ENCODE peak calls at places on chromosomes 5 and 9, in four cellular contexts. J is neural progenitor cell, E is GM12878, H is HCT116. G is an unnamed sample.
A peak's percentile ranks its signal among the peaks of the same experiment; 100 is the strongest.

GRCh38 chr9:99823392-99824377 is 2.0 kb downstream of the NR4A3 start:
- DNase-seq in J (peak; percentile 65), E (no peak), H (no peak), G (peak; percentile 85)

GRCh38 chr5:36744041-36744677 is 132.4 kb upstream of the NIPBL start:
- DNase-seq in J (no peak), E (no peak), H (no peak), G (no peak)

GRCh38 chr9:75866273-75866871 is 24.1 kb upstream of the PCSK5 start:
- DNase-seq in J (peak; percentile 62), E (no peak), H (peak; percentile 48), G (no peak)

GRCh38 chr9:134323741-134324358 is 2.4 kb upstream of the RXRA start:
- DNase-seq in J (no peak), E (no peak), H (peak; percentile 51), G (peak; percentile 85)

GRCh38 chr5:154757647-154758406 is 2.6 kb downstream of the LARP1 start:
- DNase-seq in J (peak; percentile 22), E (no peak), H (no peak), G (no peak)

GRCh38 chr5:79349047-79349446 is 113.1 kb downstream of the JMY start:
- DNase-seq in J (no peak), E (no peak), H (no peak), G (no peak)

GRCh38 chr5:122019936-122020590 is 58.0 kb downstream of the LOX start:
- DNase-seq in J (no peak), E (no peak), H (no peak), G (no peak)

GRCh38 chr9:33197279-33197678 is 30.1 kb upstream of the B4GALT1 start:
- DNase-seq in J (no peak), E (no peak), H (no peak), G (no peak)

GRCh38 chr9:72292184-72292787 is 72.7 kb downstream of the ZFAND5 start:
- DNase-seq in J (peak; percentile 39), E (no peak), H (no peak), G (no peak)

GRCh38 chr5:54902817-54903473 is 82.4 kb downstream of the ESM1 start:
- DNase-seq in J (no peak), E (peak; percentile 78), H (no peak), G (no peak)

GRCh38 chr5:159849437-159850191 is 66.7 kb upstream of the ADRA1B start:
- DNase-seq in J (no peak), E (no peak), H (no peak), G (no peak)

GRCh38 chr9:91161465-91162275 is 200.0 kb downstream of the AUH start:
- DNase-seq in J (no peak), E (no peak), H (no peak), G (no peak)

GRCh38 chr9:10055886-10056395 is 556.9 kb downstream of the PTPRD start:
- DNase-seq in J (no peak), E (no peak), H (no peak), G (no peak)

GRCh38 chr5:102911973-102912372 is 156.9 kb downstream of the PAM start:
- DNase-seq in J (no peak), E (no peak), H (peak; percentile 61), G (no peak)

GRCh38 chr5:139443766-139444473 is 4.6 kb upstream of the DNAJC18 start:
- DNase-seq in J (no peak), E (no peak), H (no peak), G (no peak)

GRCh38 chr5:127002390-127002789 is 28.0 kb downstream of the MARCHF3 start:
- DNase-seq in J (no peak), E (no peak), H (no peak), G (no peak)

GRCh38 chr5:165630211-165630866 is 2124.9 kb downstream of the MAT2B start:
- DNase-seq in J (peak; percentile 86), E (peak; percentile 2), H (no peak), G (peak; percentile 39)

GRCh38 chr5:54563083-54563761 is 45.7 kb downstream of the SNX18 start:
- DNase-seq in J (no peak), E (no peak), H (no peak), G (no peak)

GRCh38 chr9:34377402-34377741 is 674 bp upstream of the MYORG start:
- DNase-seq in J (peak; percentile 47), E (no peak), H (no peak), G (peak; percentile 86)

GRCh38 chr9:133873006-133873780 is 118.9 kb downstream of the VAV2 start:
- DNase-seq in J (no peak), E (no peak), H (no peak), G (no peak)

GRCh38 chr5:12522116-12522515 is 617.9 kb upstream of the CTNND2 start:
- DNase-seq in J (no peak), E (no peak), H (no peak), G (no peak)

DNA sequence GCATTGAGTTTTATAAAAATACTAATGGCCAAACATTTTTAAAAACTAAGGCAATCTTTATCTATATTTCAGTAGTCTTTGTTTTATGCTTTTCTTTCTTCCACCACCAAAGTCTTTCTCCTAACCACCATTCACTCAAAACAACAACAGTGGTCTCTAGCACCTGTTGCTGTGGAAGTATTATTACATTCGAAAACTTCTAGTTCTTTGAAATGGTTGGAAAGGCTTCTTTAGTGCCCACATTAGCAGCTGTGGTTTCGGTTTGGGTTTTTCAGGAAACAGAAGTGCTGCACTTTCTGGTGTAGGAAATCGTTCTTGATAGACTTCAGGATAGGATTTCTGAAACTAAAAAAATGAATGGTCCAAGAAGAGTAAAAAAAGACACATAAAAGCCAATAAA is 102.4 kb downstream of the DEPDC1B start:
- DNase-seq in J (no peak), E (peak; percentile 60), H (no peak), G (no peak)
- H3K4me3 ChIP-seq in J (no peak overlapping the region), E (peak overlapping the region; percentile 18), H (no peak overlapping the region), G (no peak overlapping the region)

GRCh38 chr5:132435891-132436290 is 54.7 kb downstream of the IRF1 start:
- DNase-seq in J (no peak), E (no peak), H (no peak), G (no peak)
- H3K9ac ChIP-seq in J (no peak overlapping the region), E (no peak overlapping the region), H (no peak overlapping the region), G (no peak overlapping the region)

GRCh38 chr5:142698447-142698846 is 12.6 kb upstream of the FGF1 start:
- DNase-seq in J (no peak), E (no peak), H (no peak), G (no peak)

GRCh38 chr5:142697356-142697807 is 11.5 kb upstream of the FGF1 start:
- DNase-seq in J (no peak), E (no peak), H (no peak), G (peak; percentile 76)

GRCh38 chr5:142699105-142699720 is 13.3 kb upstream of the FGF1 start:
- DNase-seq in J (peak; percentile 87), E (peak; percentile 31), H (peak; percentile 66), G (peak; percentile 93)

GRCh38 chr5:142696379-142696778 is 10.5 kb upstream of the FGF1 start:
- DNase-seq in J (no peak), E (no peak), H (no peak), G (no peak)

DNA sequence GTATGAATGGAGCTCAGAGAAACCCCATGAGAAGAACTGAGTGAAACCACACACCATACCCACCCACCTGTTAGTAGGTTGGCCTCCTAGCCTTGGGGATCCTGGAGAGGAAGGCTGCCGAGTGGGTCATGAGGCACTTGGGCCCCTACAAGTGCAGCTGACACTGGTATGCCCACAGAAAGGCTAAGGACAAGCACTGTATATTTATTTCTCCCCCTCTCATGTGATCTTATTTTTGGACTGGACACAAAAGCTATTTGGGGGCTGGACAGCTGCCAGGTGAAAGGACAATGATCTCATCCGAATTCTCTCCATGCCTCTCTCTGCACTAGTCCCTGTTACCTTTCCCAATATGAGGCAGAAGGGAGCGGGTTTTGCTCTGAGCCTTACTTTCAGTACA is 12.0 kb upstream of the FGF1 start:
- DNase-seq in J (no peak), E (no peak), H (no peak), G (no peak)
- H3K4me3 ChIP-seq in J (no peak overlapping the region), E (no peak overlapping the region), H (no peak overlapping the region), G (no peak overlapping the region)

DNA sequence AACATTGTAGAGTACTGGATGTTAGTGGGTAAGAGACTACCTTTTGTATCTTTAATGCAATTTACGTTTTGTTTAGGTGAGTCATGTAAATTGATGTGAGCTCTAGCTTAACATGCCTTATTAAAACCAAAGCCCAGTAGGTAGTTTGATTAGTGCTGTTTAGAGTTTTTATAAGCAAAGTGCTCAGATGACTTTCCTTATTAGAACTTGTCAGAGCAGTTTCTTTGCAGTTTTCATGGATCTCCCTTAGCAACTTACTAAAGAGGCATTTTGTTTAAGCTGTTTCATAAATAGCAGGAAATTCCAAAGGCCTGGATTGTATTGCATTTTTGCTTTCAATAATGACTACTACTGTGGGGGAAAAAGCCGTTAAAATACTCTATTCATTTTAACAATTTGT is 14.5 kb downstream of the ZSWIM6 start:
- DNase-seq in J (no peak), E (no peak), H (no peak), G (no peak)
- H3K9ac ChIP-seq in J (no peak overlapping the region), E (no peak overlapping the region), H (no peak overlapping the region), G (no peak overlapping the region)

GRCh38 chr9:86591472-86591871 is 237.3 kb upstream of the TUT7 start:
- DNase-seq in J (no peak), E (no peak), H (no peak), G (no peak)

GRCh38 chr9:86586144-86586494 is 231.9 kb upstream of the TUT7 start:
- DNase-seq in J (no peak), E (no peak), H (no peak), G (no peak)

GRCh38 chr9:86580688-86581087 is 226.5 kb upstream of the TUT7 start:
- DNase-seq in J (no peak), E (no peak), H (no peak), G (no peak)

GRCh38 chr9:86589273-86589672 is 235.1 kb upstream of the TUT7 start:
- DNase-seq in J (peak; percentile 42), E (no peak), H (no peak), G (no peak)

GRCh38 chr9:86585422-86586143 is 231.4 kb upstream of the TUT7 start:
- DNase-seq in J (no peak), E (no peak), H (no peak), G (no peak)
- H3K4me3 ChIP-seq in J (no peak overlapping the region), E (no peak overlapping the region), H (no peak overlapping the region), G (peak overlapping the region; percentile 8)

G was measured in kidney.